ENCODE peak calls at places on chromosome 7, in eight cellular contexts. M, B, W, Z, G, Q, F and L are unnamed samples. For H3K27me3, the result is how much of the 10 kb centered on the place peaks cover.

GRCh38 chr7:94421711-94422110 is 27.0 kb downstream of the COL1A2 start:
- DNase-seq in W (no peak), B (no peak), G (no peak), M (peak), Z (no peak), F (no peak), Q (no peak), L (no peak)

GRCh38 chr7:92135490-92135889 is 1.2 kb upstream of the CYP51A1 start:
- DNase-seq in W (no peak), Z (no peak), M (no peak), Q (peak), B (no peak), F (no peak), G (peak), L (peak)

GRCh38 chr7:85730016-85730415 is 543.2 kb upstream of the SEMA3D start:
- DNase-seq in M (peak), B (no peak), W (peak), Q (no peak), F (no peak), Z (no peak), G (no peak), L (no peak)

GRCh38 chr7:111138196-111138569 is 47.3 kb downstream of the LRRN3 start:
- DNase-seq in F (peak), W (peak), Z (peak), M (peak), B (peak), Q (no peak), G (peak), L (peak)

GRCh38 chr7:21941570-21942224 is 4.0 kb downstream of the CDCA7L start:
- DNase-seq in G (no peak), W (no peak), Z (no peak), Q (no peak), B (peak), M (peak), F (no peak), L (peak)

GRCh38 chr7:74203956-74204615 is 5.7 kb upstream of the LAT2 start:
- DNase-seq in G (no peak), M (no peak), B (no peak), Z (no peak), F (no peak), Q (no peak), W (no peak), L (no peak)

GRCh38 chr7:16071246-16071857 is 350.0 kb downstream of the CRPPA start:
- DNase-seq in M (peak), B (peak), G (no peak), W (peak), F (no peak), Q (peak), Z (no peak), L (peak)

GRCh38 chr7:155206286-155207020 is 91.2 kb upstream of the INSIG1 start:
- DNase-seq in F (peak), M (peak), B (peak), Z (peak), Q (no peak), G (no peak), W (peak), L (no peak)

GRCh38 chr7:116769541-116769940 is 92.8 kb upstream of the CAPZA2 start:
- DNase-seq in W (no peak), G (no peak), Q (no peak), B (no peak), M (no peak), F (no peak), Z (no peak), L (no peak)

GRCh38 chr7:4325732-4326131 is 356.4 kb upstream of the FOXK1 start:
- DNase-seq in G (no peak), Q (no peak), W (no peak), Z (no peak), B (no peak), M (no peak), F (no peak), L (no peak)

GRCh38 chr7:120792091-120792860 is 65.7 kb downstream of the TSPAN12 start:
- DNase-seq in F (peak), W (peak), Z (peak), M (peak), G (peak), B (peak), Q (peak), L (peak)

GRCh38 chr7:143331179-143331825 is 15.4 kb downstream of the CLCN1 start:
- DNase-seq in F (no peak), G (no peak), W (no peak), B (peak), Q (no peak), M (peak), Z (peak), L (peak)

GRCh38 chr7:149615690-149616270 is 118.2 kb upstream of the ZNF746 start:
- DNase-seq in G (no peak), B (no peak), Z (no peak), M (no peak), F (no peak), W (no peak), Q (peak), L (no peak)

GRCh38 chr7:29314148-29314547 is 119.6 kb downstream of the CHN2 start:
- DNase-seq in Z (no peak), W (no peak), Q (no peak), B (no peak), M (no peak), F (no peak), G (no peak), L (no peak)

GRCh38 chr7:5452470-5452899 is 28.9 kb upstream of the TNRC18 start:
- DNase-seq in Q (no peak), B (no peak), M (peak), W (no peak), G (no peak), F (no peak), Z (no peak), L (no peak)

GRCh38 chr7:42913591-42913990 is 1.7 kb upstream of the C7orf25 start:
- DNase-seq in Q (no peak), Z (no peak), W (no peak), B (peak), M (peak), F (no peak), G (no peak), L (no peak)

GRCh38 chr7:74070619-74070920 is 13.0 kb upstream of the LIMK1 start:
- DNase-seq in G (no peak), Z (no peak), F (no peak), B (no peak), Q (no peak), W (no peak), M (peak), L (no peak)

GRCh38 chr7:140231779-140232491 is 55.2 kb upstream of the KDM7A start:
- DNase-seq in F (no peak), Z (no peak), G (peak), B (no peak), W (peak), M (no peak), Q (no peak), L (peak)

GRCh38 chr7:29881724-29882123 is 75.4 kb downstream of the WIPF3 start:
- DNase-seq in W (no peak), Z (no peak), B (no peak), G (no peak), Q (peak), F (no peak), M (no peak), L (no peak)

GRCh38 chr7:45990276-45990675 is 69.2 kb upstream of the IGFBP3 start:
- DNase-seq in Z (no peak), G (no peak), W (no peak), B (no peak), F (no peak), Q (no peak), M (no peak), L (no peak)

GRCh38 chr7:14888904-14889482 is 13.6 kb downstream of the DGKB start:
- DNase-seq in Z (no peak), W (no peak), B (no peak), M (peak), F (no peak), Q (no peak), G (no peak), L (no peak)

GRCh38 chr7:44981035-44981706 is 2.4 kb upstream of the MYO1G start:
- DNase-seq in W (no peak), F (no peak), Q (peak), G (no peak), M (no peak), Z (no peak), B (no peak), L (no peak)

GRCh38 chr7:99928994-99929729 is at the start of gene GJC3:
- DNase-seq in Q (peak), G (peak), B (peak), W (peak), F (peak), M (peak), Z (peak), L (peak)

GRCh38 chr7:157080111-157080730 is 58.5 kb upstream of the UBE3C start:
- DNase-seq in G (no peak), Q (no peak), M (peak), F (no peak), W (no peak), Z (no peak), B (peak), L (peak)

GRCh38 chr7:134722786-134723322 is 56.6 kb upstream of the CALD1 start:
- DNase-seq in Z (no peak), F (no peak), Q (no peak), W (no peak), G (no peak), M (no peak), B (no peak), L (no peak)

GRCh38 chr7:32319019-32319382 is 171.2 kb downstream of the LSM5 start:
- DNase-seq in W (no peak), F (no peak), Z (no peak), G (no peak), B (no peak), M (no peak), Q (peak), L (no peak)

GRCh38 chr7:30733691-30734090 is 18.2 kb upstream of the INMT start:
- DNase-seq in W (no peak), F (no peak), B (no peak), M (no peak), Z (no peak), Q (no peak), G (no peak), L (no peak)

GRCh38 chr7:50394315-50394714 is 55.8 kb downstream of the FIGNL1 start:
- DNase-seq in M (no peak), B (no peak), Z (no peak), W (no peak), F (no peak), Q (no peak), G (no peak), L (no peak)

GRCh38 chr7:151172273-151173141 is 5.0 kb upstream of the GBX1 start:
- DNase-seq in Q (peak), W (peak), G (peak), M (peak), Z (peak), B (peak), F (peak), L (peak)

GRCh38 chr7:151175047-151175792 is 7.7 kb upstream of the GBX1 start:
- DNase-seq in G (no peak), F (no peak), M (no peak), W (no peak), Q (no peak), B (no peak), Z (no peak), L (no peak)

GRCh38 chr7:151174246-151175046 is 7.0 kb upstream of the GBX1 start:
- DNase-seq in M (peak), Z (no peak), B (peak), Q (peak), F (no peak), G (no peak), W (no peak), L (no peak)

GRCh38 chr7:151175793-151176311 is 8.4 kb upstream of the GBX1 start:
- DNase-seq in F (no peak), M (no peak), W (no peak), G (no peak), Z (no peak), B (no peak), Q (peak), L (no peak)

GRCh38 chr7:151173386-151174245 is 6.1 kb upstream of the GBX1 start:
- DNase-seq in F (no peak), M (no peak), G (no peak), Z (no peak), W (no peak), Q (no peak), B (no peak), L (no peak)
- H3K27me3 ChIP-seq in F (under half), M (half or more), G (under half), Z (under half), W (half or more), Q (half or more), B (half or more), L (under half)

DNA sequence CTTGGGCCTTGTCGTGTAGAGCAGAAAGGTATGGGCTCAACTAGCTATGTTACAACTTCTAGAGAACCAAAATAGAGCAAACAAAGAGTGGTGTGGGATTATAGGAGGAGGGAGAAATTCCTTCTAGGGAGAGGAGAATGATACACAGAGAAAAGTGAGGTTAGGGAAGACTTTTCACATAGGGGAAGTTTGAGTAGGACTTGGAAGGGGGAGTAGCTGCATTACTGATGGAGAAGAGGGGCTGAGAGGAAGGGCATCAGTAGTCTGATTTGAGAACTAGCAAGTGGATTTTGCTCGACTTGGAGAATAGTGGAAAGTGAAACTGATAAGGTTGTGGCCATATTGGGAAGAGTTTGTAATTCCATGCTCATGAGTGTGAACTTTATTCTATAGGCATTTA is 6.1 kb downstream of the NRF1 start:
- DNase-seq in M (no peak), W (no peak), F (no peak), Q (no peak), B (peak), Z (no peak), G (no peak), L (no peak)
- H3K27ac ChIP-seq in M (no peak), W (no peak), F (no peak), Q (peak), B (no peak), Z (no peak), G (no peak), L (no peak)

DNA sequence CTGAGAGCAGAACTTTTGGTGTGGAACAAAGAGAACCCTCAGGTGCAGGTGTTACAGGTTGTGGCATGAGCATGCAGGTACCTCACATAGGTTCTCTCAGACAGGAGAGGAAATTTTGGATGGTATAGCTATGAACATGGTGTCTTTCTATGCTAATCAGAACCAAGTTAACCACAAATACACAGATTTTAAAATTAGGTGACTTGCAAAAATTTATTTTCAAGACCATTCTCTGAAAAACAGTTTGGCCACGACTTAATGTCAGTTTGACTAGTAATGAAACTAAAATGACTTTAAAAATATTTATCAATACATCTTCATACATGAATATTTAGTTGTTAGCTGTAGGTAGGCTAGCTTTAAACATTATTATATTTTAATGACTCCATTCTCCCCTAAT is 129.6 kb downstream of the SRI start:
- DNase-seq in B (no peak), M (no peak), Q (no peak), Z (no peak), W (no peak), G (no peak), F (no peak), L (no peak)
- H3K27me3 ChIP-seq in B (under half), M (under half), Q (under half), Z (under half), W (under half), G (under half), F (under half), L (under half)

GRCh38 chr7:139231513-139232376 is 708 bp downstream of the UBN2 start:
- DNase-seq in Z (peak), M (peak), F (peak), B (peak), Q (peak), G (peak), W (peak), L (peak)

GRCh38 chr7:139232377-139232717 is 1.3 kb downstream of the UBN2 start:
- DNase-seq in Z (no peak), W (no peak), F (no peak), Q (no peak), M (no peak), B (peak), G (peak), L (no peak)

GRCh38 chr7:139230484-139230773 is 608 bp upstream of the UBN2 start:
- DNase-seq in M (no peak), Q (no peak), F (no peak), G (no peak), B (no peak), Z (no peak), W (no peak), L (no peak)

GRCh38 chr7:139230774-139231512 is at the start of gene UBN2:
- DNase-seq in Z (peak), B (peak), W (peak), Q (peak), M (peak), G (peak), F (peak), L (peak)

DNA sequence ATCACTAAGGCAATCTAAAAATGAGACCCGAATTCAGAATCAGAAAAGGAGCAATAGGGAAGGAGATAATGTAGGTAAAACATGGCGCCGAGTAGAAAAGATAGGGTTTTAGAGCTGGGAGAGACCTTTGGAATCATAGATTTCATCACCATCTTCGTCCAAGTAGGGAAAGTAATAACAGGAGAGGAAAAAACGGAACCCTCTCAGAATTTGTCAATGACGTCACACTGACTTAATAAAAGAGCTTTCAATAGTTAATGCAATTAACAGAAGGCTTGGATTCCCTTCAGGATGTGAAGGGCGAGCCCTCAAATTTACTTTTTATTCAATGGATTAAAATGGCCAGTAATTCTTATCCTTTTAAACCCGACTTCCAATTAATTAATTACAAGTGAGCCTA is 959 bp upstream of the UBN2 start:
- DNase-seq in Q (peak), F (no peak), W (no peak), M (no peak), Z (no peak), G (no peak), B (no peak), L (no peak)
- H3K27ac ChIP-seq in Q (peak), F (no peak), W (peak), M (peak), Z (no peak), G (peak), B (no peak), L (peak)